ENCODE peak calls at places on chromosomes 2 and 18, in four cellular contexts. S is HEK293T, A is K562, H is GM12878. Z is an unnamed sample.

GRCh38 chr2:1584691-1585485 is 159.4 kb downstream of the PXDN start:
- DNase-seq in S (no peak), A (no peak), H (no peak), Z (no peak)

GRCh38 chr2:71224457-71224856 is 2.4 kb downstream of the PAIP2B start:
- DNase-seq in S (no peak), A (no peak), H (no peak), Z (no peak)

GRCh38 chr18:11065061-11065460 is 84.3 kb downstream of the PIEZO2 start:
- DNase-seq in S (no peak), A (no peak), H (no peak), Z (no peak)

GRCh38 chr2:158773121-158773520 is 22.0 kb upstream of the DAPL1 start:
- DNase-seq in S (no peak), A (no peak), H (no peak), Z (no peak)

GRCh38 chr2:25740810-25741381 is 67.5 kb upstream of the DTNB start:
- DNase-seq in S (peak), A (no peak), H (no peak), Z (no peak)

GRCh38 chr2:71125506-71126294 is 4.3 kb downstream of the MCEE start:
- DNase-seq in S (no peak), A (no peak), H (no peak), Z (no peak)

GRCh38 chr2:40178971-40179370 is 272.9 kb downstream of the SLC8A1 start:
- DNase-seq in S (no peak), A (no peak), H (no peak), Z (no peak)

GRCh38 chr2:67649331-67650071 is 252.4 kb downstream of the ETAA1 start:
- DNase-seq in S (no peak), A (no peak), H (no peak), Z (no peak)

GRCh38 chr2:235940330-235940729 is 227.9 kb downstream of the GBX2 start:
- DNase-seq in S (no peak), A (peak), H (no peak), Z (no peak)

GRCh38 chr2:207616185-207616584 is 9.0 kb downstream of the METTL21A start:
- DNase-seq in S (no peak), A (no peak), H (no peak), Z (no peak)

GRCh38 chr2:64143154-64144056 is 815 bp downstream of the PELI1 start:
- DNase-seq in S (peak), A (peak), H (no peak), Z (peak)

GRCh38 chr2:65279756-65280155 is 52.1 kb downstream of the ACTR2 start:
- DNase-seq in S (no peak), A (no peak), H (no peak), Z (no peak)

GRCh38 chr2:20143263-20143662 is 81.7 kb downstream of the SDC1 start:
- DNase-seq in S (no peak), A (no peak), H (no peak), Z (no peak)

DNA sequence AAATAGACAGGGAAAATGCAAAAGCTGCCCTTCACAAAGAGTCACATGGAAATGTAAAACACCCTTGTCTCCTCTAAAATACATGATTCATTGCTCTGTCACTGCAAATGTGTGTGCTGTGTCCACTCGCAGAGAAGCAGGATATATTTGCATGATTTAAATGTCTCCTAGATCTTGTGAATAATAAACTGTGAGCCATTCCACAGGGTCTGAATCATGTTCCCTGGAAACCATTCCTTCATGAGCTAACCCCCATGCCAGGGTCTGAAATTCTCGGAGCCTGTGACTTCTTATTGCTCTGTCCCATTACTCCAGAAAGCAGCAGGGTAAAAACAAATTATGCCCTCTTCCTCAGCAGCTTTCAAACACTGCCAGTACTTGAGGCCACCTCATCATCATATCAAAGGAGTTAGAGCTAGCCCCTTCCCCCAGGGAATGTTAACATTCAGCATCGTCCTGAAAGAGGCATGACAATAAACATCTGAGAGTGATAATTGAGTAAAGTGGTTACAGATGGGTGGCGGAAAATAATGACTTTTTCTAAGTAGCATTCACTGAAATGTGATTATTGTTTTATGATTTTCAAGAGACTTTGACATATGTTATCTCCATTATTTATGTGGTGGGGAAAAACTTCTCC is 11.7 kb upstream of the CNGA3 start:
- DNase-seq in S (no peak), A (no peak), H (no peak), Z (no peak)
- TF ChIP-seq TARDBP in S (no peak), A (no peak), H (no peak), Z (no peak)

GRCh38 chr2:152405206-152406118 is 70.5 kb downstream of the FMNL2 start:
- DNase-seq in S (no peak), A (no peak), H (no peak), Z (peak)

GRCh38 chr2:152407806-152408205 is 72.8 kb downstream of the FMNL2 start:
- DNase-seq in S (no peak), A (no peak), H (no peak), Z (no peak)

GRCh38 chr2:152407204-152407721 is 72.3 kb downstream of the FMNL2 start:
- DNase-seq in S (peak), A (peak), H (peak), Z (no peak)

GRCh38 chr2:152406836-152407161 is 71.8 kb downstream of the FMNL2 start:
- DNase-seq in S (no peak), A (no peak), H (no peak), Z (no peak)

DNA sequence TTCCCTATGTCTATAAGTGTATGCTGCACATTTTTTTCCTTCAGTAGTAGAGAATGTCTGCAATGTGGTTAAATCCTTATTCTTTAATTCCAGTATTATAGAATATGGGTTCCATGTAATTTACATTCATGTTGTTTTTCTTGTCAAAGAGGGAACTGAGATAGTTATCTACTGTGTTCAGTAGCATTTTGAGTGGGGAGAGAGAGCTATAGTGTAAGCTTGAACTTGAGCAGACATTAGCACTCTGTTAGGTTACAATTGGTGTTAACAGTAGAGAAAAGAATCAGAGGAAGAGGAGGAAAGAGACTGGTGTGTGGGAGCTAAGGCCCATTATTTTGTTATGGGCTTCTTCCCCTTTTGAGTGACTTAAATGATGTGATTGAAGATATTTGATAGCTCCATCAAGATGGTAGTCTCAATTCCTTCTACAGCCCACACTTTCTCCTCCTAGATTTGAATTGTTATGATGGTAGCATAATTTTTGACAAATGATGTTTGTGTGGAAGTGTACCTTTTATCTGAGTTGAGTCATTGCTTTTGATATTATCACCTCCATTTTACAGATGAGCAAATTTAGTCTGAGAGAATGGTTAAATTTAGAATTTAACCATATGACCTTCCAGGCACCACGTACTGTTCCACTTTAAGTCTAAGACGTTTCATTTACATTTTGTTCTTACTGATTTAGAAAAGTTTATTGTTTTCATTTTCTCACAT is 71.3 kb downstream of the FMNL2 start:
- DNase-seq in S (no peak), A (no peak), H (no peak), Z (no peak)
- TF ChIP-seq TARDBP in S (no peak), A (no peak), H (no peak), Z (no peak)

GRCh38 chr2:47984041-47984440 is 77.7 kb upstream of the FBXO11 start:
- DNase-seq in S (no peak), A (peak), H (no peak), Z (no peak)
- TF ChIP-seq TARDBP in S (no peak), A (no peak), H (no peak), Z (no peak)

DNA sequence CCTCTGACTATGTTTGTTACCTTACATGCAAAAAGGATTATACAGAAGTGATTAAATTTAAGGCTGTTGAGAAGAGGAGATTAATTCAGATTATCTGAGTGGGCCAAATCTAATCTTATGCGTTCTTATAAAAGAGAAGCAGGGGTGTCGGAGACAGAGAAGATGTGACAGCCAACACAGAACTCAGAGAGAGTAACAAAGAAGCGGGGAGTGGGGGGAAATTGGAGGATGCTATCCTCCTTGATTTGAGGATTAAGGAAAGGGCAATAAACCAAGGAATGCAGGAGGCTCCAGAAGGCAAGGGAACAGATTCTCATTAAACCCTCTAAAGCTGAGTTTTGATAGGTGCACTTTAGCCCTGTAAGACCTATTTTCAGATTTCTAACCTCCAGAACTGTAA is 291.3 kb upstream of the REG3G start:
- DNase-seq in S (no peak), A (no peak), H (no peak), Z (no peak)
- TF ChIP-seq TARDBP in S (no peak), A (no peak), H (no peak), Z (no peak)

GRCh38 chr2:45770773-45771172 is 119.3 kb downstream of the PRKCE start:
- DNase-seq in S (no peak), A (no peak), H (no peak), Z (no peak)
- TF ChIP-seq TARDBP in S (no peak), A (no peak), H (no peak), Z (no peak)